ENCODE peak calls at places on chromosomes 4 and X, in nine cellular contexts. K, O, Y, Q, A, M, I, J and H are unnamed samples.

GRCh38 chr4:81482344-81482743 is 10.6 kb upstream of the RASGEF1B start:
- DNase-seq in K (no peak), O (no peak), Y (no peak), Q (no peak), A (peak), M (no peak), I (no peak), J (no peak), H (no peak)

GRCh38 chrX:123219916-123220315 is 35.8 kb downstream of the GRIA3 start:
- DNase-seq in K (no peak), O (no peak), Y (no peak), Q (no peak), A (peak), M (no peak), I (no peak), J (no peak), H (no peak)

GRCh38 chr4:15688056-15688455 is 6.4 kb downstream of the FAM200B start:
- DNase-seq in K (no peak), O (no peak), Y (no peak), Q (no peak), A (no peak), M (no peak), I (no peak), J (no peak), H (no peak)

GRCh38 chr4:124694306-124694705 is 18.2 kb downstream of the ANKRD50 start:
- DNase-seq in K (no peak), O (no peak), Y (no peak), Q (no peak), A (no peak), M (no peak), I (no peak), J (no peak), H (no peak)

GRCh38 chr4:34633216-34633615 is 1611.1 kb downstream of the ARAP2 start:
- DNase-seq in K (no peak), O (no peak), Y (no peak), Q (no peak), A (no peak), M (no peak), I (no peak), J (no peak), H (no peak)

GRCh38 chr4:59553739-59554126 is 1646.4 kb upstream of the ADGRL3 start:
- DNase-seq in K (no peak), O (no peak), Y (no peak), Q (peak), A (no peak), M (no peak), I (no peak), J (no peak), H (no peak)

GRCh38 chrX:54182864-54183613 is at the start of gene FAM120C:
- DNase-seq in K (peak), O (peak), Y (peak), Q (peak), A (peak), M (peak), I (peak), J (peak), H (no peak)

GRCh38 chr4:15149234-15149841 is 147.1 kb downstream of the CPEB2 start:
- DNase-seq in K (no peak), O (no peak), Y (no peak), Q (no peak), A (no peak), M (no peak), I (no peak), J (no peak), H (no peak)

GRCh38 chr4:55004831-55005230 is 120.6 kb downstream of the KDR start:
- DNase-seq in K (no peak), O (no peak), Y (no peak), Q (peak), A (no peak), M (no peak), I (no peak), J (no peak), H (no peak)

GRCh38 chr4:18366762-18367358 is 345.3 kb upstream of the LCORL start:
- DNase-seq in K (no peak), O (no peak), Y (no peak), Q (peak), A (peak), M (no peak), I (no peak), J (no peak), H (no peak)

DNA sequence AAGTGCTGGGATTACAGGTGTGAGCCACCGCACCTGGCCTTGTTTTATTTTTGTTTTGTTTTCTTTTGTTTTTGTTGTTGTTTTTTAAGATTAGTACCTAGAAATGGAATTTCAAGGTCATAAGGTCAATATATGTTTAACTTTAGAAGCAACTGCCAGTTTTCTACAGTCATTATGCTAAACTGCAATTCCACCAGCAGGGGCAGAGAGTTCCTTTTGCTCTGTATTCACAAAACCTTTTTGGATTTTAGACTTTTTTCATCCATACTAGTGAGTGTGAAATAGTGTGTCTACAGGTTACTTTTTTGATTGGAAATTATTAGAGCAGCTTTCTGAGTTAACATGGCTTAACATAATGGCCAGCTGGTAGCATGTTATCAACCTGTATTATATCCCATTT is 580.6 kb downstream of the TRIML1 start:
- DNase-seq in K (no peak), O (no peak), Y (no peak), Q (no peak), A (no peak), M (no peak), I (no peak), J (no peak), H (no peak)
- TF ChIP-seq CTCF in K (peak), O (no peak), Y (peak), Q (peak), A (no peak), M (peak), I (no peak), J (peak), H (peak)

DNA sequence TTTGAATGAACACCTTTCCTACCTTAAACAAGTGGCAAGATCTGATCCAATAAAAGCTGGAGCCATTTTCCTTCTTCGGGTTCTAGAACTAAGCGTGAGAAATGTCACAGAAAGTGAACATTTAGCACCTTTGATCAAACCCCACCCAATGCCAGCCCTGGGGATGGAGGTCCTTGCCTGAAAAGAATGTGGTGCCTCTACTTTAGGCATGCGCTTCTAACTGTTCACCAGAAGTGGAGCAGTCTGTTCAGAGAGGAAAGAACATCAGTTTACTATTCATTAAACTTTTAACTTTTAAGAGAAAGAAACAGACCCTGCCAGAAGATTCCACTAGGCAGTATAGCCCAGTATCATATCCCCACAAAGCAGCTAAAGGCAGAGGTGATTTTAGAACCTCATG is 75.9 kb downstream of the INTS12 start:
- DNase-seq in K (no peak), O (no peak), Y (no peak), Q (no peak), A (no peak), M (no peak), I (no peak), J (no peak), H (no peak)
- TF ChIP-seq CTCF in K (no peak), O (no peak), Y (no peak), Q (no peak), A (no peak), M (no peak), I (no peak), J (no peak), H (no peak)

DNA sequence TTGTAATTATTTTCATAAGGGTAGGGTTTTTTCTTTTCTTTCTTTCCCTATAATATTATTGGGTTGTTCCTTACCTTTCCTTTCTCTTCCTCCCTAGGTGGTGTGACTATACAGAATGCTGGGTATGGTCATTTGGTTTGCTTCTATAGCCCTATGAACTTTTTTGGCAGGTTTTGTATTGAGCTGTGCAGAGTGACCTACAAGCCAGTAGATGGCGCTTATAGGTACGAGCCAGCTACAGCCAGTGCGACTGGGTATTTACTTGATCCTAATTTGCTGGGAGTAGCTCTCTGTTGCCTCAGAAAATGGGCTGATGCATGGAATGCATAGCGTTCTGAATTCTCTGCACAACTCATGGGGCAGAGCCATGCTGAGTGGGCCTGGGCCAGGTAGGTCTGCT is 423.3 kb downstream of the MAGEE1 start:
- DNase-seq in K (no peak), O (no peak), Y (no peak), Q (no peak), A (no peak), M (no peak), I (no peak), J (no peak), H (no peak)
- TF ChIP-seq CTCF in K (no peak), O (no peak), Y (no peak), Q (peak), A (no peak), M (no peak), I (no peak), J (no peak), H (no peak)

GRCh38 chrX:55452825-55453124 is 848 bp downstream of the MAGEH1 start:
- DNase-seq in K (no peak), O (no peak), Y (no peak), Q (no peak), A (no peak), M (no peak), I (no peak), J (no peak), H (no peak)

GRCh38 chrX:55451125-55451524 is 802 bp upstream of the MAGEH1 start:
- DNase-seq in K (no peak), O (no peak), Y (no peak), Q (no peak), A (no peak), M (no peak), I (no peak), J (no peak), H (no peak)

GRCh38 chrX:55451626-55451989 is 319 bp upstream of the MAGEH1 start:
- DNase-seq in K (no peak), O (no peak), Y (no peak), Q (no peak), A (no peak), M (no peak), I (no peak), J (no peak), H (no peak)

GRCh38 chrX:55451990-55452824 is at the start of gene MAGEH1:
- DNase-seq in K (peak), O (peak), Y (peak), Q (peak), A (peak), M (peak), I (peak), J (peak), H (peak)

DNA sequence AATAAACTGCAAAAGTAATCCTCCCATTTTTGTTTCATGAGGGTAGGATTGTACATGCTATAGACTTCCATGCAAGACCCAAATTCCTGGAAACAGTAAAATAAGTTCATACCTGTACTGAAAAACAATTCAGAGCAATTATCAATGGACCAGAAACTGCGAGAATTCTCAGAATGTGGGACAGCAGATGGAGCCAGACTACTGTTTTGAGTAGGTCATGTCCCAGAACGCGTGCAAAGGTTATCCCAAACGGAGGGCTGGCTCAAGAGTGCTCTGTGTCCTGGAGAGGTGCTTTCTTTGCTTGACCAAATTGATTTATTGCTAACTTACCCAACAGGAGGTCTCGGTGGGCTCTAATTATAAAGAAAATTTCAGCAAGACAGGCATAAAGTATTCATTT is 1.7 kb upstream of the MAGEH1 start:
- DNase-seq in K (no peak), O (no peak), Y (no peak), Q (no peak), A (peak), M (no peak), I (peak), J (no peak), H (no peak)
- TF ChIP-seq CTCF in K (no peak), O (no peak), Y (no peak), Q (peak), A (no peak), M (no peak), I (no peak), J (no peak), H (peak)

DNA sequence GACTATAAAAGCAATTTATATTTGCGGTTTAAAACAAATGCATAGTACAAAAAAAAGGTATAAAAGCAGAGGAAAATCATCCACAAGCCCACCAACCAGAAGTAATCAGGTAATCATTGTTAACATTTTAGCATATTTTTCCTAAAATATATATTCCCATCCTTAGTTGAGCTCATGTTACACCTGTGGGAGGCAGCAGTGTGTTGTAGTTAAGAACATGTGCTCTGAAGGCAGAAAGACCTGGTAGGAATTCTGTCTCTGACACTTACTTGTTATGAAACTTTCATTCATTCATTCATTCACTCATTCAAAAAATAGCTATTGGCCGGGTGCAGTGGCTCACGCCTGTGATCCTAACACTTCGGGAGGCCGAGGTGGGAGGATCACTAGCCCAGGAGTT is 15.4 kb upstream of the CDKL5 start:
- DNase-seq in K (no peak), O (no peak), Y (no peak), Q (peak), A (peak), M (no peak), I (no peak), J (no peak), H (no peak)
- TF ChIP-seq CTCF in K (peak), O (no peak), Y (no peak), Q (peak), A (peak), M (no peak), I (no peak), J (no peak), H (peak)

GRCh38 chr4:66694716-66695115 is 850.6 kb downstream of the CENPC start:
- DNase-seq in K (no peak), O (no peak), Y (no peak), Q (no peak), A (no peak), M (no peak), I (no peak), J (no peak), H (no peak)

GRCh38 chr4:66693694-66694093 is 851.6 kb downstream of the CENPC start:
- DNase-seq in K (no peak), O (no peak), Y (no peak), Q (no peak), A (no peak), M (no peak), I (no peak), J (no peak), H (no peak)

GRCh38 chr4:66687393-66687971 is 857.8 kb downstream of the CENPC start:
- DNase-seq in K (no peak), O (no peak), Y (no peak), Q (no peak), A (no peak), M (no peak), I (no peak), J (no peak), H (no peak)

GRCh38 chr4:66688674-66689073 is 856.6 kb downstream of the CENPC start:
- DNase-seq in K (no peak), O (no peak), Y (no peak), Q (no peak), A (no peak), M (no peak), I (no peak), J (no peak), H (no peak)

DNA sequence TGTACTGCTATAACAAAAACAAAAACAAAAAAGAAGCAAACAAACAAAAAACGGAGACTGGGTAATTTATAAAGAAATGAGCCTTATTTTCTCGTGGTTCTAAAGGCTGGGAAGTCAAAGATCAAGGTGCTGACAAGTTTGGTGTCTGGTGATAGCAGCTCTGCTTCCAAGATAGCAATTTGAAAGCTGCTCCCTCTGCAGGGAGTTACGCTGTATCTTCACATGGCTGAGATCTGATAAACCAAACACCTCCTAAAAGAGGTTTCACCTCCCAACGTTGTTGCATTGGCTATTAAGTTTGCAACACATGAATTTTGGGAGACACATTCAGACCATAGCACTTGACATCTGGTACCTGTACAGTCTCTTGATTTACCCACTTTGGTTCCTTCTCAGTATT is 854.2 kb downstream of the CENPC start:
- DNase-seq in K (no peak), O (no peak), Y (no peak), Q (no peak), A (no peak), M (no peak), I (no peak), J (no peak), H (no peak)
- TF ChIP-seq CTCF in K (no peak), O (no peak), Y (no peak), Q (peak), A (no peak), M (no peak), I (no peak), J (no peak), H (no peak)

GRCh38 chrX:15564981-15565579 is 35.7 kb downstream of the ACE2 start:
- DNase-seq in K (peak), O (no peak), Y (peak), Q (peak), A (peak), M (peak), I (peak), J (peak), H (no peak)

GRCh38 chrX:15570145-15570544 is 30.6 kb downstream of the ACE2 start:
- DNase-seq in K (no peak), O (no peak), Y (no peak), Q (no peak), A (no peak), M (no peak), I (no peak), J (no peak), H (no peak)

GRCh38 chrX:15566244-15566643 is 34.5 kb downstream of the ACE2 start:
- DNase-seq in K (no peak), O (no peak), Y (no peak), Q (no peak), A (no peak), M (no peak), I (no peak), J (no peak), H (no peak)

GRCh38 chrX:15567267-15567666 is 33.5 kb downstream of the ACE2 start:
- DNase-seq in K (no peak), O (no peak), Y (no peak), Q (no peak), A (no peak), M (no peak), I (no peak), J (no peak), H (no peak)

DNA sequence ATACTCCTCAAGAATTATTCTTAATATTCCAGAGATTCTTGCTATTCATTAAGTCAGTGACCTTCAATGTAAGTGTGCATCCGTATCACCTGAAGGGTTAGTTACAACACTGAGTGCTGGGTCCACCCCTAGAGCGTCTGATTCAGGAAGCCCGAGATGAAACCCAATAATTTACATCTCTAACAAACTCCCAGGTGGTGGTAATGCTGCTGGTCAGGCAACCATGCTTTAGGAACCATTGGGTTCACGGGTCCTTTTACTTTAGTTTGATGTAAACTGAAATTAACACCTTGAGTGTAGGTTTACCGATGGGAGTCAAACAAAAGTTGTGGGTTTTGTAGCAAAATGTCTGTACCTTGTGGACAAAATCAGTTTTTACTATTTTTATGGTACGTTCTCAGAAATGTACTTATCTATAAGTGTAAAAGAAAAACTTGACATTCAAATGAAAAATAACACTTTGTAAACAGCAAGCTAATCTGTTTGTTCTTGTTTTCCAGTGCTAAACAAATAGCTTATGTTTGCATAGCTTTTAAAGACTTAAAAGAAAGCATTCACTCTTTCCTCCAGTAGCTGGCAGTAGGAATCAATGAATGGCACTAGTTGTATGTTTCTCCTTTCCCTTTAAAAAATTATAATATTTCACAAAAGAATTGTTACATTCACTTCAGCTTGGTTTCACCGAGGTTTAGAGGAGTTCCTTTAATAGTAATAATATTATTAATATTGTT is 32.7 kb downstream of the ACE2 start:
- DNase-seq in K (no peak), O (no peak), Y (no peak), Q (no peak), A (no peak), M (no peak), I (no peak), J (no peak), H (no peak)
- TF ChIP-seq CTCF in K (peak), O (no peak), Y (no peak), Q (no peak), A (peak), M (no peak), I (no peak), J (no peak), H (peak)